ENCODE peak calls at places on chromosomes 2 and 18, in four cellular contexts. S is esophagus squamous epithelium, I is thyroid gland, Q is K562. N is an unnamed sample. For H3K4me1, the result is how much of the 10 kb centered on the place peaks cover.

GRCh38 chr2:181613241-181613640 is 43.7 kb downstream of the CERKL start:
- DNase-seq in S (no peak), I (no peak), Q (no peak), N (no peak)

GRCh38 chr2:207720517-207721187 is 9.2 kb downstream of the CCNYL1 start:
- DNase-seq in S (no peak), I (peak), Q (no peak), N (no peak)

GRCh38 chr2:20573611-20574422 is 77.1 kb downstream of the HS1BP3 start:
- DNase-seq in S (no peak), I (no peak), Q (no peak), N (peak)

GRCh38 chr2:208466133-208466919 is 59.7 kb downstream of the PTH2R start:
- DNase-seq in S (no peak), I (no peak), Q (peak), N (peak)

GRCh38 chr2:223180463-223180862 is 128.5 kb downstream of the KCNE4 start:
- DNase-seq in S (no peak), I (no peak), Q (no peak), N (no peak)

GRCh38 chr2:190177249-190177648 is 114.7 kb upstream of the MSTN start:
- DNase-seq in S (no peak), I (no peak), Q (no peak), N (no peak)

GRCh38 chr2:235444101-235444597 is 49.7 kb upstream of the AGAP1 start:
- DNase-seq in S (no peak), I (no peak), Q (no peak), N (no peak)

GRCh38 chr2:118903489-118904215 is 38.3 kb upstream of the MARCO start:
- DNase-seq in S (no peak), I (no peak), Q (no peak), N (no peak)

GRCh38 chr18:12703714-12704113 is 872 bp downstream of the PSMG2 start:
- DNase-seq in S (no peak), I (no peak), Q (no peak), N (no peak)

GRCh38 chr2:148487439-148487838 is 157.1 kb upstream of the EPC2 start:
- DNase-seq in S (no peak), I (no peak), Q (no peak), N (no peak)

GRCh38 chr2:241254904-241255351 is 60.5 kb downstream of the HDLBP start:
- DNase-seq in S (no peak), I (no peak), Q (no peak), N (peak)

GRCh38 chr2:241255542-241256167 is 59.8 kb downstream of the HDLBP start:
- DNase-seq in S (no peak), I (no peak), Q (no peak), N (peak)

GRCh38 chr2:241256168-241256545 is 59.3 kb downstream of the HDLBP start:
- DNase-seq in S (no peak), I (no peak), Q (no peak), N (no peak)

GRCh38 chr2:241249654-241250053 is 61.2 kb downstream of the ANO7 start:
- DNase-seq in S (no peak), I (no peak), Q (no peak), N (no peak)

DNA sequence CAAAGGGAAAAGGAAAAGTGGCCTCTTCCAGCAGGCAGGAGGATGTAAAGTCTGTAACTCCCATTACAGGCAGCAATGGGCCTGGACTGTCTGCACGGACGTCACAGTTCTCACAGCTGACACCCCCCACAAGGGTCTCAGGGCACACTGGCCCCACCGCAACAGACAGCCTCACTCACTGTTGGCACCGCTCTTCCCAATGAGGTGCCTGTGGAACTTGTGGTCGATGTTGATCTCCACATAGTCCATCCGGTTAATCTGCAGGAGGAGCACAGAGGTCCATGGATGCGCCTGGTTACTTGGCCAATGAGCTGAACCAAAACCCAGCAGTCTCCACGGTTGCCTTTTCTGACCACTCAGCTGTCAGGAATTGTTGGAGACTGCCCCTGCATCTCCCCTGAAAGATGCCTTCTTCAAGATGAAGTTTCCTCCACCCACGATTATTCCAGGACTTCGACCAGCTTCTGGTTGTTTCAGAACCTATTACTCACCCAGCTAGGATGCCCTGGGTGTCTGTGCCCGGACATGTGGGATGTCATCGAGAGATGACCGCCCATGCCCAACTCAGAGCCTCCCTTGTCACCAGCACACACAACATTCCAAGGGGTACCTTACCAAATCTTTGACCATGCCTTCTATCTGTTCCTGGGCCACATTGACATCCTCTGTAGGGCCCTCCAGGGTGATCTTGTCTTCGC is 62.5 kb downstream of the HDLBP start:
- DNase-seq in S (no peak), I (no peak), Q (no peak), N (no peak)
- TF ChIP-seq POLR2A in S (no peak), I (no peak), Q (no peak), N (no peak)

DNA sequence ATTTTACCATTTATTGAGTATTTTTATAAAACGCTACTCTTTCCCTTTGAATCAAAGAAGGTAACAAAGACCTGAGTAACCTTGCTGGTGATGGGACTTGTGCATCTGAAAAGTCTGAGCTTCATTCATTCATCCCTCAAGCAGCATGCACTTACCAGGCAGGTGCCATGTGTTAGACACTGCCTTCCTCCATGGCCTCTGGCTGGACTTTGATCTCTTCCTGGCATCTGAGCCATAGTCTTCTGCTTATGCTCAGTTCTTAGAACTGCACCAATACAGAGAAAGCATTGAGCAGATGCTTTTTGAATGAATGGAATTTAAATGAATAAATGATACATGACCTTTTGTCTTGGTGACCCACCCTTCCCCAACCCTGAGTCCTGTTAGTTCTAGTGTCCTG is 251.4 kb upstream of the COPS8 start:
- DNase-seq in S (no peak), I (no peak), Q (no peak), N (peak)
- H3K4me1 ChIP-seq in S (under half), I (under half), Q (under half), N (half or more)

DNA sequence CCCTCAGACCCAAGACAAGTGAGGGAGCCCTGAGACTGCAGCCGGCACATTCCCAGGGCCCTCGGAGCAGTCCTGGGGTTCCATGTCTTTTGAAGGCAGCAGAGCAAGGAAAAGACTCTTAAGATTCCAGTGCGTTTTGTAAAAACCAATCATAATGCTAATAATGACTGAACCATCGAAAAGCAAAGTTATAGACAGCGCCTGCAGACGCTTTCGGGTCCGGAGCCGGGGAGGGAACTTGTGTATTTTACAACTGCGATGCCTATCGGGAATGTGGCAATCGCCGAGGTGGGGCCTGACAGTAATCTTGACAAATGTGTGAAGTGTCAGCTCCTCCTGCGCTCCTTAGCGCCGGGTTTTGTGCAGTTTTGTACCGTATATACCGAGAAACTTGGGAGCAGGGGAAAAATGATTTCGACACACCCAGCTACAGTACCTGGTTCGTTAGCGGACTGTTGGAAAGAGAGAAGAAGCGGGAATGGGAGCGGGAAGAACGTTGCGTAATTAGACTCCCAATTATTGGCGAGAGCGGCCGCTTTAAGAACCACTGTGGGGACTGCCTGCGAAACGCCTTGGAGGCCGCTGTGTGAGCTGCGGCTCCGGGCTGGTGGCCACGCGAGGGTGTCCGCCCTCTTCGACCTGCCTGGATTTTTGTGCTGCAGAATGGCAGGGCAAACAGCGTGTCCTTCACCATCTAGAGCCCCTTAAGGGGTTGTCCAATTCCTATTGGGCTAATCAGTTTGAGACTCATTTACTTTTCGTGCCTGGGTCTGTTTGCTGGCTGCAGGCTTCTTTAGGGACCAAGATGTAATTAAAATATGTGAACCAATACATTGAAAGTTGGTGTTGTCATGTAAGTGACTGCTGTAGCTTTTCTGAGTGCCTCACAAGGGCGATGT is 2.4 kb downstream of the EPAS1 start:
- DNase-seq in S (no peak), I (peak), Q (peak), N (peak)
- TF ChIP-seq POLR2A in S (no peak), I (peak), Q (no peak), N (peak)

GRCh38 chr2:233105156-233105895 is 45.2 kb downstream of the INPP5D start:
- DNase-seq in S (no peak), I (no peak), Q (no peak), N (no peak)
- H3K4me1 ChIP-seq in S (under half), I (under half), Q (under half), N (under half)

GRCh38 chr2:230715201-230715600 is 2.6 kb downstream of the CAB39 start:
- DNase-seq in S (no peak), I (no peak), Q (no peak), N (no peak)

GRCh38 chr2:230713331-230714121 is 884 bp downstream of the CAB39 start:
- DNase-seq in S (no peak), I (peak), Q (peak), N (peak)

GRCh38 chr2:230711224-230711623 is 1.4 kb upstream of the CAB39 start:
- DNase-seq in S (no peak), I (no peak), Q (no peak), N (no peak)

GRCh38 chr2:230714122-230714453 is 1.4 kb downstream of the CAB39 start:
- DNase-seq in S (no peak), I (no peak), Q (no peak), N (no peak)

DNA sequence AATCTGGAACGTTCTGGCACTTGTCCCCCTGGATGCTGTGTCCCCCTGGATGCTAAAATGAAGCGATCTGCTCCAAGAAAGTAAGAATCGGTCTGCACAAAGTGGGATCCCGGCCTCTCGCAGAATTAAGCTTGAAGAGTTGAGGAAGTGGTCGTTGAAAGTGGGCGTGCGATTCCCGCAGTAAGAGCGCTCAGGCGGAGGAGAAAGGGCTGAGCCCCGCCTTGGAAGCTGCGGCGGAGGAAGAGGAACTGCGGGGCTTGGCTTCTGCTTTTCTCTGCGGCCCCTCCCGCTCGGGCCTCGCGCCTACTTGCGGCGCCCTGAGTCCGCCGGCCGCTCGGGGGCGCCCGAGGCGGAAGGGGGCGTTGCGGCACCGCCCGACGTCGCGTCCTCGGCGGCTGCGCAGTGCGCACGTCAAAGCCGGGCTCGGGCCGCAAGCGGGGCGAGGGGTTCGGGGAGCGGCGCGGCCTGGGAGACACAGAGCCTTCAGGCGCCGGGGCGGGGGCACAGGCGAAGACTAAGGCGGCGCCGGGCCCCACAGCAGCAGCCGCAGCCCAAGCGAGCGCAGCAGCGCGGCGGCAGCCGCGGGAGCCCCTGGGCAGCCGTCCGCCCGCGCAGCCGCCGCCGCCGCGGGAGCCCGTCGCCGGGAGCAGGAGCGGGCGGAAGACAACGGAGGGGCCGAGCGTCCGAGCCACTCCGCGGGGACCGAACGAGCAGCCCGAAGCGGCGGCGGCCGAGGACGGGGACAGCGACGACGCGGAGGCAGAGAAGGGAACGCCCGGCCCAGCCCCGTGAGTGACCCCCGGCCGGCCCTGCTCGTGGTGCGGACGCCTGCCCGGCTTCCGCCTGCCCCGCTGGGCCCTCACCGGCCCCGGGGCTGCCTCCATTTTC is at the start of gene CAB39:
- DNase-seq in S (peak), I (peak), Q (peak), N (peak)
- TF ChIP-seq POLR2A in S (peak), I (peak), Q (peak), N (peak)

GRCh38 chr2:74890711-74891110 is 56.8 kb downstream of the HK2 start:
- DNase-seq in S (no peak), I (no peak), Q (no peak), N (no peak)
- H3K4me1 ChIP-seq in S (under half), I (under half), Q (under half), N (under half)

DNA sequence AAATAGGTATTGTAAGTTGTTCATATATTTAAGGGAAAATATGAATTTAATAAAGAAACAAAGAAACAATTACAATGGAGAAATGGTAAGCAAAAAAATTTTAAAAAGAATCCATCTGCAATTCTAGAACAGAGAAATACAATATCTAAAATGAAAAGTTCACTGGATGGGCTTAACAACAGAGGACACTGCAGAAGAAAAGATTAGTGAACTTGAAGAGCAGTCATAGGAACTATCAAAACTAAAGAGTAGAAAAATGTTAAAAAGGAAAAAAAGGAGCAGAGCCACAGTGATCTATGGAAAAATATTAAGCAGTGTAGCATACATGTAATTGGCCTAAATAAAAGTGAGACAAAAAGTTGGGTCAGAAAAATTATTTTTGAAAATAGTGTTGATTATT is 83.5 kb downstream of the ALK start:
- DNase-seq in S (no peak), I (no peak), Q (no peak), N (no peak)
- TF ChIP-seq POLR2A in S (no peak), I (no peak), Q (no peak), N (no peak)

GRCh38 chr2:25339121-25339738 is 2.5 kb downstream of the DNMT3A start:
- DNase-seq in S (no peak), I (no peak), Q (no peak), N (no peak)

GRCh38 chr2:25336446-25336845 is 5.3 kb downstream of the DNMT3A start:
- DNase-seq in S (no peak), I (no peak), Q (no peak), N (no peak)

GRCh38 chr2:25337276-25337675 is 4.4 kb downstream of the DNMT3A start:
- DNase-seq in S (no peak), I (no peak), Q (no peak), N (no peak)

GRCh38 chr2:25338401-25338800 is 3.3 kb downstream of the DNMT3A start:
- DNase-seq in S (no peak), I (peak), Q (no peak), N (no peak)

DNA sequence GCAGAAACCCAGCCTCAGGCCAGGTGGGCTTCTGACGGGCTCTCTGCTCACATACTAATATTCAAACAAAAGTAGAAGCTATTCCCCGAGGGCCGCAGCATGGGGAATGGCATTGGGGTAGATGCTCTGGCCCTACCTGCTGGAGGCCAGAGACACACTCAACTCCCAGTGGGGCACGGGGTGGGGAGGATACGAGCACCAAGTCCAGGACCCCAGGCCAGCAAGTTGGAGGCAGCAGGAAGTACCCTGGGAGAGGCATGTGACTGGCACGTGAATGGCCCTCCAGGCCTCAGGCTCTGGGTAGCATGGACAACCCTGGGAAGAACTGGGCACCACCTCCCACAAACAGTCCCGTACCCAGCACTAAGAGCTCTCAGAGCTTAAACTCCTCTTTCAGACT is 3.8 kb downstream of the DNMT3A start:
- DNase-seq in S (no peak), I (no peak), Q (no peak), N (no peak)
- H3K4me1 ChIP-seq in S (under half), I (under half), Q (under half), N (under half)

GRCh38 chr2:196927318-196928225 is 1.1 kb upstream of the PGAP1 start:
- DNase-seq in S (no peak), I (peak), Q (no peak), N (peak)

GRCh38 chr2:196925768-196926561 is 542 bp downstream of the PGAP1 start:
- DNase-seq in S (no peak), I (peak), Q (peak), N (peak)

GRCh38 chr2:196925445-196925767 is 1.1 kb downstream of the PGAP1 start:
- DNase-seq in S (no peak), I (no peak), Q (no peak), N (no peak)

GRCh38 chr2:196924051-196924450 is 2.5 kb downstream of the PGAP1 start:
- DNase-seq in S (no peak), I (no peak), Q (no peak), N (no peak)

GRCh38 chr2:196926562-196927317 is at the start of gene PGAP1:
- DNase-seq in S (peak), I (peak), Q (peak), N (peak)
- TF ChIP-seq POLR2A in S (peak), I (peak), Q (peak), N (peak)

GRCh38 chr2:96537734-96538486 is 1.4 kb downstream of the ARID5A start:
- DNase-seq in S (no peak), I (no peak), Q (no peak), N (no peak)
- H3K4me1 ChIP-seq in S (half or more), I (under half), Q (under half), N (under half)